ENCODE peak calls at places on chromosomes 13 and 19, in nine cellular contexts. X is nephron progenitor cell, Y is HL-60, L is natural killer cell, I is coronary artery, P is right lobe of liver, M is glutamatergic neuron, Q is Calu3, N is GM10248. B is an unnamed sample.

GRCh38 chr13:30690282-30691188 is 44.8 kb upstream of the ALOX5AP start:
- DNase-seq in L (no peak), X (no peak), M (peak; percentile 77), P (peak; percentile 43), Y (peak; percentile 80), Q (peak; percentile 12), N (no peak), I (peak; percentile 80), B (no peak)

GRCh38 chr19:18915639-18916038 is 3.5 kb downstream of the COPE start:
- DNase-seq in M (peak; percentile 73), Y (peak; percentile 46), I (no peak), Q (peak; percentile 46), P (peak; percentile 21), X (peak; percentile 40), N (no peak), L (no peak), B (peak; percentile 41)

GRCh38 chr19:56291857-56292256 is 19.3 kb downstream of the EDDM13 start:
- DNase-seq in L (no peak), N (no peak), Q (no peak), M (no peak), P (no peak), X (no peak), Y (no peak), I (no peak), B (no peak)

GRCh38 chr13:106138620-106139019 is 396.8 kb downstream of the EFNB2 start:
- DNase-seq in N (no peak), Q (no peak), X (no peak), P (no peak), L (no peak), I (no peak), Y (no peak), M (no peak), B (no peak)

GRCh38 chr13:94829801-94830200 is 117.5 kb upstream of the SOX21 start:
- DNase-seq in Y (no peak), P (no peak), M (no peak), X (no peak), N (no peak), I (no peak), L (no peak), Q (no peak), B (no peak)

GRCh38 chr19:48553676-48554384 is 1.9 kb downstream of the SULT2B1 start:
- DNase-seq in M (no peak), L (no peak), Q (peak; percentile 27), P (no peak), Y (no peak), N (no peak), X (peak; percentile 42), I (no peak), B (no peak)

GRCh38 chr13:44063881-44064280 is 184.2 kb downstream of the LACC1 start:
- DNase-seq in P (no peak), M (no peak), N (no peak), Q (no peak), X (no peak), L (no peak), I (no peak), Y (no peak), B (no peak)

GRCh38 chr13:113585828-113586355 is 1.3 kb downstream of the TFDP1 start:
- DNase-seq in M (no peak), L (no peak), X (no peak), Q (no peak), Y (no peak), I (no peak), P (no peak), N (no peak), B (no peak)

GRCh38 chr13:113411216-113412023 is 41.9 kb downstream of the ADPRHL1 start:
- DNase-seq in I (peak; percentile 88), L (no peak), Y (no peak), Q (no peak), P (no peak), M (no peak), X (no peak), N (no peak), B (no peak)

GRCh38 chr19:17762505-17763229 is 11.4 kb downstream of the FCHO1 start:
- DNase-seq in I (no peak), Y (peak; percentile 63), X (peak; percentile 62), M (peak; percentile 83), Q (peak; percentile 16), P (no peak), L (no peak), N (no peak), B (no peak)

GRCh38 chr13:33710924-33711323 is 107.0 kb upstream of the RFC3 start:
- DNase-seq in X (no peak), P (no peak), I (no peak), L (no peak), Y (no peak), Q (no peak), N (no peak), M (no peak), B (no peak)

GRCh38 chr19:56477429-56478338 is 539 bp upstream of the ZNF667 start:
- DNase-seq in X (no peak), N (no peak), L (peak; percentile 58), I (peak; percentile 94), P (peak; percentile 81), M (peak; percentile 95), Q (no peak), Y (peak; percentile 96), B (peak; percentile 73)

GRCh38 chr19:40534148-40534547 is 42.5 kb upstream of the SHKBP1 start:
- DNase-seq in X (no peak), P (no peak), Q (no peak), L (no peak), M (no peak), N (no peak), I (no peak), Y (no peak), B (no peak)

GRCh38 chr19:40543029-40543597 is 33.6 kb upstream of the SHKBP1 start:
- DNase-seq in N (no peak), I (no peak), Q (no peak), X (no peak), L (no peak), P (no peak), Y (no peak), M (no peak), B (no peak)

GRCh38 chr19:40533508-40533907 is 43.2 kb upstream of the SHKBP1 start:
- DNase-seq in M (no peak), P (no peak), N (no peak), Y (no peak), I (no peak), L (no peak), Q (no peak), X (no peak), B (no peak)

GRCh38 chr19:40542197-40542859 is 34.3 kb upstream of the SHKBP1 start:
- DNase-seq in L (no peak), Q (no peak), Y (no peak), X (no peak), M (peak; percentile 92), N (no peak), P (no peak), I (peak; percentile 88), B (no peak)

GRCh38 chr19:40539070-40539469 is 37.6 kb upstream of the SHKBP1 start:
- DNase-seq in L (no peak), X (no peak), M (no peak), Y (no peak), N (no peak), P (no peak), Q (no peak), I (no peak), B (no peak)
- TF ChIP-seq CTCF in L (no peak), X (no peak), M (no peak), Y (no peak), N (no peak), P (no peak), Q (no peak), I (no peak), B (no peak)

DNA sequence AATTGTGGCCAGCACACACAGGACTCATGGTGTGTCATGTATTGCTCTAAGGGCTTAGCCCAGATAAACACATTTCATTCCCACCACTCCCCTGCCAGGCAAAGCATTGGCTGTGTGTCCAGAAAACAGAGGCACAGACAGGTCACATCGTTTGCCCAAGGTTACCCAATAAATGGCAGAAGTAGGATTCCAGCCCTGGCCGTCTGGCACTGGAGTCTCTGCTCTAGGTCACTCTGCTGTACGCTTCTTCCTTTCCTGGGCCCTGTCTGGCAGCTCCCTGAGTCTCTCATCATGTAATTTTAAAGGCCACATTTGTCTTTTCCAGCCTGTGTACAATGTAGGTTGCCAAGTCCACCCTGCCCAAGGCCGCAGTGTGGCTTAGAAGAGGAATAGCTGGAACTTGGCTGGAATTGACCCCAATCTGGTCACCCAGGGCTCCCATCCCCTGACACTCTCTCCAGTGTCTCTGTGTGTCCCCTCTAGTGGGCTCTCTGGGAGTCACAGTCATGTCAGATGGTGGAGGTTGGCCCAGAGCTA is 264.5 kb upstream of the TSHZ3 start:
- DNase-seq in L (no peak), N (no peak), I (no peak), Y (no peak), M (no peak), X (no peak), Q (no peak), P (no peak), B (peak; percentile 6)
- TF ChIP-seq CTCF in L (no peak), N (no peak), I (no peak), Y (no peak), M (no peak), X (no peak), Q (no peak), P (no peak), B (no peak)

GRCh38 chr19:10021446-10021845 is 8.2 kb downstream of the RDH8 start:
- DNase-seq in P (no peak), Y (no peak), M (no peak), L (no peak), Q (no peak), X (no peak), N (no peak), I (no peak), B (no peak)

GRCh38 chr19:10026744-10027143 is 13.5 kb downstream of the RDH8 start:
- DNase-seq in Q (no peak), N (no peak), M (no peak), X (no peak), Y (no peak), P (no peak), L (no peak), I (no peak), B (no peak)

GRCh38 chr19:10021863-10022262 is 8.6 kb downstream of the RDH8 start:
- DNase-seq in M (no peak), N (no peak), X (no peak), Q (no peak), L (no peak), P (no peak), I (no peak), Y (no peak), B (no peak)

GRCh38 chr19:10027158-10027997 is 14.1 kb downstream of the RDH8 start:
- DNase-seq in N (peak; percentile 94), L (peak; percentile 79), Q (peak; percentile 95), P (peak; percentile 97), I (peak; percentile 95), Y (peak; percentile 79), X (peak; percentile 99), M (peak; percentile 95), B (peak; percentile 98)
- TF ChIP-seq CTCF in N (peak; percentile 97), L (peak; percentile 95), Q (peak; percentile 82), P (peak; percentile 98), I (peak; percentile 82), Y (peak; percentile 85), X (peak; percentile 91), M (peak; percentile 96), B (peak; percentile 97)

DNA sequence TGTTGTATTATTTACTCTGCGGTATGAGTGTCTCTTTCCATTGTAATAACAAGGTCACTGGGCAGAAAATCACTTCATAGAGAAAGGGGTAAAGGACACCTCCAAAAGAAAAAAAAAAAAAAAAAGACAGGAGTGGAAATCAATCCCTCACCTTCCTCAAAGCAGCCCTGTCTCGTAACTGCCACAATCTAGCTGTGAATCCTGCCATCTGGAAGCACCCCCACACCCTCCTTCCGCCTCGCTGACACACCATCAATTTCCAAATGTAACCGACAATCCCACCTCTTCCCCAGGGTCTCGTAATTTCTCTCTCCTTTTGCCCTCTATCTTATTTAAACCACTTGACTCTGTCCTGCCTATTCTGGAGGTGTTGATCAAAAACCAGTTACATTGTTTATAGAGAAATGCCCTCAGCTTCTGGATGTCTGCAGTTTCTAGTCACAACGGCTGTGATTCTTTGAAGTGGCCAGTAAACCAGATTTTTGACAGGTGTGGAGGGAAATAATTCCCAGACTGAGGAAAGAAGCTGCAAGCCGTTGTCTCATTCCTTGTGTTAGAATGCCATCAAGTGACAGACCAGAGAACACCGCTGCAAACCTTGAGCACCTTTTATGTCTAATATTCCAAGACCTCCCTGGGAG is 9.1 kb upstream of the POP4 start:
- DNase-seq in N (no peak), I (no peak), P (no peak), L (no peak), X (peak; percentile 51), Y (no peak), Q (peak; percentile 24), M (no peak), B (peak; percentile 33)
- TF ChIP-seq CTCF in N (peak; percentile 58), I (no peak), P (no peak), L (no peak), X (peak; percentile 62), Y (no peak), Q (no peak), M (peak; percentile 19), B (no peak)